ENCODE peak calls at places on chromosomes 12 and 14, in six cellular contexts. C, A, H, S, I and K are unnamed samples.
A peak's percentile ranks its signal among the peaks of the same experiment; 100 is the strongest.

GRCh38 chr14:22974530-22975313 is 7.6 kb downstream of the AJUBA start:
- DNase-seq in A (no peak), C (no peak), S (no peak), H (no peak), I (no peak), K (no peak)

GRCh38 chr12:71627438-71628002 is 36.1 kb downstream of the ZFC3H1 start:
- DNase-seq in I (no peak), C (no peak), A (no peak), S (no peak), H (no peak), K (no peak)

GRCh38 chr12:89951050-89951693 is 242.5 kb upstream of the ATP2B1 start:
- DNase-seq in H (no peak), I (no peak), C (peak; percentile 84), S (no peak), A (no peak), K (peak; percentile 88)

GRCh38 chr12:54220092-54220557 is 31.3 kb upstream of the SMUG1 start:
- DNase-seq in C (peak; percentile 74), A (peak; percentile 84), H (no peak), S (peak; percentile 82), I (no peak), K (peak; percentile 64)

GRCh38 chr14:104731249-104731924 is 7.4 kb downstream of the ADSS1 start:
- DNase-seq in C (no peak), I (no peak), S (no peak), H (no peak), A (no peak), K (peak; percentile 16)

GRCh38 chr14:94367347-94367746 is 21.1 kb downstream of the SERPINA1 start:
- DNase-seq in H (no peak), C (no peak), I (no peak), A (no peak), S (peak; percentile 43), K (no peak)

GRCh38 chr12:24062642-24063245 is 113.3 kb upstream of the SOX5 start:
- DNase-seq in A (no peak), S (no peak), I (no peak), C (no peak), H (no peak), K (no peak)

GRCh38 chr12:29608581-29608980 is 111.1 kb upstream of the OVCH1 start:
- DNase-seq in I (no peak), S (no peak), A (no peak), H (no peak), C (no peak), K (no peak)

GRCh38 chr14:40003773-40004172 is 571.5 kb upstream of the FBXO33 start:
- DNase-seq in S (no peak), A (no peak), C (no peak), I (no peak), H (no peak), K (no peak)

GRCh38 chr14:96824283-96824682 is 27.1 kb downstream of the VRK1 start:
- DNase-seq in H (no peak), I (no peak), S (no peak), C (peak; percentile 83), A (no peak), K (peak; percentile 73)

GRCh38 chr12:78977463-78977862 is 112.9 kb downstream of the SYT1 start:
- DNase-seq in A (no peak), H (no peak), I (no peak), S (no peak), C (no peak), K (no peak)

GRCh38 chr12:71440393-71441349 is 1.1 kb downstream of the LGR5 start:
- DNase-seq in A (no peak), H (peak; percentile 50), C (no peak), I (no peak), S (no peak), K (no peak)

GRCh38 chr12:70049596-70050360 is 193.5 kb upstream of the CNOT2 start:
- DNase-seq in H (no peak), I (no peak), C (no peak), A (no peak), S (no peak), K (no peak)

GRCh38 chr12:90954921-90955320 is at the start of gene CCER1:
- DNase-seq in H (peak; percentile 64), S (no peak), A (no peak), C (no peak), I (no peak), K (no peak)

GRCh38 chr12:108800591-108800990 is 56.8 kb downstream of the SSH1 start:
- DNase-seq in S (no peak), I (no peak), C (peak; percentile 67), A (no peak), H (no peak), K (no peak)

GRCh38 chr14:103169954-103170353 is 46.7 kb downstream of the TNFAIP2 start:
- DNase-seq in A (no peak), C (no peak), I (no peak), S (no peak), H (no peak), K (no peak)

GRCh38 chr12:93979189-93979588 is 169.2 kb upstream of the PLXNC1 start:
- DNase-seq in C (peak; percentile 38), H (no peak), S (no peak), I (no peak), A (no peak), K (peak; percentile 35)

GRCh38 chr14:72894623-72895378 is 900 bp upstream of the DPF3 start:
- DNase-seq in S (no peak), H (no peak), I (no peak), A (peak; percentile 25), C (no peak), K (no peak)

GRCh38 chr12:106758349-106758951 is 16.0 kb upstream of the RIC8B start:
- DNase-seq in I (no peak), S (no peak), A (no peak), C (no peak), H (no peak), K (no peak)

GRCh38 chr12:6553051-6553868 is 2.6 kb downstream of the IFFO1 start:
- DNase-seq in A (peak; percentile 61), I (no peak), S (peak; percentile 88), C (peak; percentile 73), H (peak; percentile 11), K (peak; percentile 80)

GRCh38 chr12:71799105-71799504 is 40.5 kb upstream of the TBC1D15 start:
- DNase-seq in H (no peak), A (no peak), C (peak; percentile 59), S (no peak), I (no peak), K (peak; percentile 33)

GRCh38 chr14:100580316-100581227 is 6.6 kb downstream of the BEGAIN start:
- DNase-seq in S (peak; percentile 54), I (peak; percentile 27), A (peak; percentile 7), H (peak; percentile 37), C (no peak), K (no peak)

GRCh38 chr12:3042394-3042793 is 34.8 kb upstream of the TSPAN9 start:
- DNase-seq in S (peak; percentile 78), I (no peak), C (no peak), A (no peak), H (no peak), K (no peak)

DNA sequence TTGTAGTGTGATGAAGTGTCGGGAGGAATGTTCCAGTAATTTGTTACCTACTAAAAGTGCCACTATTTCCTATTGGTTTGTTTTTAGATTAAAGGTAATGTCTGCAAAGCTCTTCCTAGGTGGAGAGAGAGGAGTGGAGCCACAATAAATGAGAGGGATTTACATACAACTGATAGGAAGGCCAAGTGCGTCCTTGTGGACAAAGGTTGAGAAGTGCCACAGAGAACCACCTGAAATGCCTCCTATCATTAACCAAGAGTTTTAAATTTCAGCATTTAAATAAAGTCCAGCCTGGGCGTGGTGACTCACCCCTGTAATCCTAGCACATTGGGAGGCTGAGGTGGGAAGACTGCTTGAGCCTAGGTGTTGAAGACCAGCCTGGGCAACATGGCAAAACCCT is 2.5 kb upstream of the SNX6 start:
- DNase-seq in S (no peak), H (no peak), A (no peak), C (no peak), I (no peak), K (no peak)
- TF ChIP-seq CTCF in S (no peak), H (no peak), A (no peak), C (no peak), I (no peak), K (no peak)

GRCh38 chr14:70190156-70190555 is 1.4 kb upstream of the SLC8A3 start:
- DNase-seq in C (no peak), H (no peak), S (no peak), I (no peak), A (no peak), K (no peak)

GRCh38 chr14:70188292-70188607 is 501 bp downstream of the SLC8A3 start:
- DNase-seq in S (no peak), I (no peak), H (peak; percentile 67), A (no peak), C (no peak), K (no peak)

GRCh38 chr14:70188608-70189540 is at the start of gene SLC8A3:
- DNase-seq in C (peak; percentile 37), H (peak; percentile 82), A (no peak), I (no peak), S (no peak), K (peak; percentile 1)

GRCh38 chr14:70186826-70187483 is 1.8 kb downstream of the SLC8A3 start:
- DNase-seq in S (no peak), C (no peak), A (no peak), H (peak; percentile 70), I (no peak), K (no peak)

DNA sequence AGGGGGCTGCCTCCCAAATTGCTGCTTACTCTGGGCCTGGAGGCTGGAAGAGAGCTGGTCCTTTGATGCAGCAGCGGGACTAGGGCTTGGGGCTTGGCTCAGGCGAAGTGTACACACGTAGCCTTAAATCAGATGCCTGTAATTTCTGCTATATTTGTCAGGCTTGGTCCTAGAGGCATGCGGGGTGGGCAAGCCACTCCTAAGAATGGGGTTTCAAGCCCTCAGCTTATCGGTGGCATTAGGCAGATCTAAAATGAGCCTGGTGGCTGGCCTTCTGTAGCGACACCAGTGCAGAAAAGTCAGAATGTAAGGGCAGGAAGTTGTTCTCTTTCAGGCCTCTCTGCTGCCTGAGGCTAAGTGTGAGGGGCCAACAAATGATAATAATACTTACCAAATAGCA is 927 bp upstream of the SLC8A3 start:
- DNase-seq in H (no peak), S (no peak), I (no peak), C (no peak), A (no peak), K (no peak)
- TF ChIP-seq CTCF in H (no peak), S (no peak), I (no peak), C (no peak), A (no peak), K (no peak)

DNA sequence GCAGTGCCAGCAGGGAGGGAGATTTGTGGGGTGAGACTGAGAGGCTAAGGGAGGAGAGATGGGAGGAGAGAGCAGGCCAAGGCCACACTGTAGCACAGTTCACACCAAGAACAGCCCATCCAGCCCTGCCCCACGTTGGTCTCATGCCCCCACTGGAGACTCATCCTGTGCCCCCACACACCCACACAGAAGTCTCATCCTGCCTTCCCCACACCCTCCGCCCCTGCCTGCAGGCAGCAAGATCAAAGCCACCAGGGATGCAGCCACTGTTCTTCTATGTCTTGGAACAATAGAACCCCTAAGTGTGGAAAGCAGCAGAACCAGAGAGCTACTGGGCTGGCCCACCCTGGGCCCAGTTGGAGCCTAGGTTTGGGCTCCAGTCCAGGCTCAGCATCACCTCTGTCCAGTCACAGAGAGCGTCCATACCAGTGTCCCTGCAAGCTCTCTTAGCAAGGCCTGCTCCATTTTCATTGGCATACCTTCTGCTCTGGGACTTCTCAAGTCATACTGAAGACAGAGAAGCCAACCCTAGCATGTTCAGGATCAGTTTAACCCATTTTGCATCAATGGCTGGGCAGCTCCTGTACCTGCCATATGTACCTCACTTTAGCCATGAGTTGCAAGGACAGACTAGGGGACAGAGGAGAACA is 31.7 kb upstream of the HDAC7 start:
- DNase-seq in A (no peak), C (no peak), S (peak; percentile 51), I (no peak), H (no peak), K (no peak)
- TF ChIP-seq CTCF in A (no peak), C (no peak), S (no peak), I (no peak), H (no peak), K (no peak)

GRCh38 chr14:32913725-32914124 is 25.0 kb upstream of the NPAS3 start:
- DNase-seq in I (no peak), A (no peak), C (no peak), H (no peak), S (no peak), K (no peak)
- TF ChIP-seq CTCF in I (no peak), A (no peak), C (no peak), H (no peak), S (no peak), K (peak; percentile 47)